ENCODE peak calls at places on chromosomes 1 and 21, in seven cellular contexts. One of them, this sample, is unnamed.

GRCh38 chr1:176595217-176595616 is 132.2 kb downstream of the PAPPA2 start:
- DNase-seq in heart left ventricle: no peak
- DNase-seq in dorsolateral prefrontal cortex: no peak
- DNase-seq in Jurkat, Clone E6-1: no peak
- DNase-seq in IMR-90: no peak
- DNase-seq in kidney epithelial cell: no peak
- DNase-seq in NB4: no peak
- DNase-seq in this sample: no peak

GRCh38 chr1:169236143-169236542 is 129.7 kb downstream of the ATP1B1 start:
- DNase-seq in heart left ventricle: peak; percentile 10
- DNase-seq in dorsolateral prefrontal cortex: no peak
- DNase-seq in Jurkat, Clone E6-1: no peak
- DNase-seq in IMR-90: peak; percentile 20
- DNase-seq in kidney epithelial cell: no peak
- DNase-seq in NB4: no peak
- DNase-seq in this sample: no peak

GRCh38 chr21:42666023-42666747 is 12.8 kb downstream of the PDE9A start:
- DNase-seq in heart left ventricle: no peak
- DNase-seq in dorsolateral prefrontal cortex: no peak
- DNase-seq in Jurkat, Clone E6-1: no peak
- DNase-seq in IMR-90: no peak
- DNase-seq in kidney epithelial cell: no peak
- DNase-seq in NB4: no peak
- DNase-seq in this sample: no peak

GRCh38 chr1:12316331-12316730 is 86.5 kb downstream of the VPS13D start:
- DNase-seq in heart left ventricle: no peak
- DNase-seq in dorsolateral prefrontal cortex: no peak
- DNase-seq in Jurkat, Clone E6-1: no peak
- DNase-seq in IMR-90: peak; percentile 23
- DNase-seq in kidney epithelial cell: no peak
- DNase-seq in NB4: no peak
- DNase-seq in this sample: no peak

GRCh38 chr1:204074274-204075115 is 1.6 kb downstream of the SOX13 start:
- DNase-seq in heart left ventricle: peak; percentile 84
- DNase-seq in dorsolateral prefrontal cortex: peak; percentile 53
- DNase-seq in Jurkat, Clone E6-1: no peak
- DNase-seq in IMR-90: peak; percentile 52
- DNase-seq in kidney epithelial cell: no peak
- DNase-seq in NB4: no peak
- DNase-seq in this sample: peak; percentile 88

GRCh38 chr1:169722784-169723183 is 11.1 kb downstream of the SELE start:
- DNase-seq in heart left ventricle: no peak
- DNase-seq in dorsolateral prefrontal cortex: no peak
- DNase-seq in Jurkat, Clone E6-1: no peak
- DNase-seq in IMR-90: no peak
- DNase-seq in kidney epithelial cell: no peak
- DNase-seq in NB4: no peak
- DNase-seq in this sample: no peak

GRCh38 chr1:25018110-25018470 is 88.0 kb upstream of the RUNX3 start:
- DNase-seq in heart left ventricle: no peak
- DNase-seq in dorsolateral prefrontal cortex: no peak
- DNase-seq in Jurkat, Clone E6-1: no peak
- DNase-seq in IMR-90: no peak
- DNase-seq in kidney epithelial cell: no peak
- DNase-seq in NB4: no peak
- DNase-seq in this sample: no peak

GRCh38 chr1:54571803-54572202 is 23.8 kb downstream of the ACOT11 start:
- DNase-seq in heart left ventricle: no peak
- DNase-seq in dorsolateral prefrontal cortex: no peak
- DNase-seq in Jurkat, Clone E6-1: no peak
- DNase-seq in IMR-90: no peak
- DNase-seq in kidney epithelial cell: no peak
- DNase-seq in NB4: peak; percentile 92
- DNase-seq in this sample: no peak

GRCh38 chr1:200034821-200035396 is 7.4 kb downstream of the NR5A2 start:
- DNase-seq in heart left ventricle: no peak
- DNase-seq in dorsolateral prefrontal cortex: no peak
- DNase-seq in Jurkat, Clone E6-1: no peak
- DNase-seq in IMR-90: peak; percentile 31
- DNase-seq in kidney epithelial cell: no peak
- DNase-seq in NB4: no peak
- DNase-seq in this sample: peak; percentile 39

GRCh38 chr1:59243544-59243943 is 53.4 kb upstream of the FGGY start:
- DNase-seq in heart left ventricle: no peak
- DNase-seq in dorsolateral prefrontal cortex: no peak
- DNase-seq in Jurkat, Clone E6-1: no peak
- DNase-seq in IMR-90: no peak
- DNase-seq in kidney epithelial cell: no peak
- DNase-seq in NB4: no peak
- DNase-seq in this sample: no peak

GRCh38 chr1:180936110-180937011 is 23.7 kb downstream of the KIAA1614 start:
- DNase-seq in heart left ventricle: no peak
- DNase-seq in dorsolateral prefrontal cortex: no peak
- DNase-seq in Jurkat, Clone E6-1: no peak
- DNase-seq in IMR-90: no peak
- DNase-seq in kidney epithelial cell: no peak
- DNase-seq in NB4: no peak
- DNase-seq in this sample: no peak

GRCh38 chr1:25796807-25797458 is 3.1 kb upstream of the SELENON start:
- DNase-seq in heart left ventricle: peak; percentile 82
- DNase-seq in dorsolateral prefrontal cortex: peak; percentile 73
- DNase-seq in Jurkat, Clone E6-1: peak; percentile 78
- DNase-seq in IMR-90: peak; percentile 77
- DNase-seq in kidney epithelial cell: no peak
- DNase-seq in NB4: peak; percentile 81
- DNase-seq in this sample: peak; percentile 82

GRCh38 chr21:40231979-40232378 is 364.7 kb downstream of the PCP4 start:
- DNase-seq in heart left ventricle: no peak
- DNase-seq in dorsolateral prefrontal cortex: no peak
- DNase-seq in Jurkat, Clone E6-1: no peak
- DNase-seq in IMR-90: no peak
- DNase-seq in kidney epithelial cell: no peak
- DNase-seq in NB4: no peak
- DNase-seq in this sample: no peak

GRCh38 chr1:164671597-164672327 is 112.8 kb downstream of the PBX1 start:
- DNase-seq in heart left ventricle: no peak
- DNase-seq in dorsolateral prefrontal cortex: no peak
- DNase-seq in Jurkat, Clone E6-1: no peak
- DNase-seq in IMR-90: peak; percentile 50
- DNase-seq in kidney epithelial cell: no peak
- DNase-seq in NB4: no peak
- DNase-seq in this sample: no peak

GRCh38 chr21:42503711-42504110 is 7.7 kb upstream of the RSPH1 start:
- DNase-seq in heart left ventricle: no peak
- DNase-seq in dorsolateral prefrontal cortex: no peak
- DNase-seq in Jurkat, Clone E6-1: no peak
- DNase-seq in IMR-90: no peak
- DNase-seq in kidney epithelial cell: no peak
- DNase-seq in NB4: peak; percentile 74
- DNase-seq in this sample: no peak

GRCh38 chr1:202112864-202113689 is 9.6 kb upstream of the GPR37L1 start:
- DNase-seq in heart left ventricle: peak; percentile 61
- DNase-seq in dorsolateral prefrontal cortex: no peak
- DNase-seq in Jurkat, Clone E6-1: no peak
- DNase-seq in IMR-90: peak; percentile 11
- DNase-seq in kidney epithelial cell: no peak
- DNase-seq in NB4: no peak
- DNase-seq in this sample: no peak

GRCh38 chr1:245060684-245061374 is 94.0 kb upstream of the KIF26B start:
- DNase-seq in heart left ventricle: no peak
- DNase-seq in dorsolateral prefrontal cortex: no peak
- DNase-seq in Jurkat, Clone E6-1: no peak
- DNase-seq in IMR-90: peak; percentile 38
- DNase-seq in kidney epithelial cell: no peak
- DNase-seq in NB4: no peak
- DNase-seq in this sample: peak; percentile 90

GRCh38 chr1:47227370-47228232 is 4.4 kb downstream of the TAL1 start:
- DNase-seq in heart left ventricle: no peak
- DNase-seq in dorsolateral prefrontal cortex: no peak
- DNase-seq in Jurkat, Clone E6-1: no peak
- DNase-seq in IMR-90: no peak
- DNase-seq in kidney epithelial cell: no peak
- DNase-seq in NB4: no peak
- DNase-seq in this sample: no peak

GRCh38 chr1:15192916-15193550 is 39.5 kb downstream of the TMEM51 start:
- DNase-seq in heart left ventricle: no peak
- DNase-seq in dorsolateral prefrontal cortex: no peak
- DNase-seq in Jurkat, Clone E6-1: no peak
- DNase-seq in IMR-90: no peak
- DNase-seq in kidney epithelial cell: no peak
- DNase-seq in NB4: no peak
- DNase-seq in this sample: no peak

DNA sequence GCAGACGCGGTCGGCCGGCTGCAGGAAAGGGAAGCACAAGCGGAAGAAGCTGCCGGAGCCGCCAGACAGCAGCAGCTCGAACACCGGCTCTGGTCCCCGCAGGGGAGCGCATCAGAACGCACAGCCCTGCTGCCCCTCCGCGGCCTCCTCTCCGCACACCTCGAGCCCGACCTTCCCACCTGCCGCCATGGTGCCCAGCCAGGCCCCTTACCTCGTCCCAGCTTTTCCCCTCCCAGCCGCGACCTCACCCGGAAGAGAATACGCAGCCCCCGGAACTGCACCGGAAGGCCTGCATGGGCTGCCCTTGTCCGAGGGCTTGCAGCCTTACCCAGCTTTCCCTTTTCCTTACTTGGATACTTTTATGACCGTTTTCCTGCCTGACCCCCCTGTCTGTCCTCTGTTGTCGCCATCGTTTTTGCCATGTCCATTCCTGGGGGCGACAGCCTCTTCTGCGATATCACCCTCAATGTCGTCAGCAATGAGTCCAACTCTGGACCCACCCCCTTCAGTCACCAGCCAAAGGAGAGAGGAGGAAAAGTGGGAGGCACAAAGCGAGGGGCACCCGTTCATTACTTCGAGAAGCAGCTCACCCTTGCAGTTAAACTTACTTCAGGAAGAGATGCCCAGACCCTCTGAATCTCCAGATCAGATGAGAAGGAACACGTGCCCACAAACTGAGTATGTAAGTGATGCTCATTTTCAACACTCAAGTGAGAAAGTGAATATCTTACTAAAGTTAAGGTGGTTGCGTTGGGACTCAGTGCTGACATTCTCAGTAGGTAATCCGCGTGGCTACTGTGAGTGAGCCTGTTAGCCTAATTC is 25.5 kb downstream of the UTS2 start:
- DNase-seq in heart left ventricle: peak; percentile 28
- DNase-seq in dorsolateral prefrontal cortex: no peak
- DNase-seq in Jurkat, Clone E6-1: no peak
- DNase-seq in IMR-90: no peak
- DNase-seq in kidney epithelial cell: no peak
- DNase-seq in NB4: peak; percentile 70
- DNase-seq in this sample: no peak
- H3K4me3 ChIP-seq in heart left ventricle: peak overlapping the region; percentile 49
- H3K4me3 ChIP-seq in dorsolateral prefrontal cortex: no peak overlapping the region
- H3K4me3 ChIP-seq in Jurkat, Clone E6-1: no peak overlapping the region
- H3K4me3 ChIP-seq in IMR-90: peak overlapping the region; percentile 27
- H3K4me3 ChIP-seq in kidney epithelial cell: no peak overlapping the region
- H3K4me3 ChIP-seq in NB4: peak overlapping the region; percentile 86
- H3K4me3 ChIP-seq in this sample: no peak overlapping the region

DNA sequence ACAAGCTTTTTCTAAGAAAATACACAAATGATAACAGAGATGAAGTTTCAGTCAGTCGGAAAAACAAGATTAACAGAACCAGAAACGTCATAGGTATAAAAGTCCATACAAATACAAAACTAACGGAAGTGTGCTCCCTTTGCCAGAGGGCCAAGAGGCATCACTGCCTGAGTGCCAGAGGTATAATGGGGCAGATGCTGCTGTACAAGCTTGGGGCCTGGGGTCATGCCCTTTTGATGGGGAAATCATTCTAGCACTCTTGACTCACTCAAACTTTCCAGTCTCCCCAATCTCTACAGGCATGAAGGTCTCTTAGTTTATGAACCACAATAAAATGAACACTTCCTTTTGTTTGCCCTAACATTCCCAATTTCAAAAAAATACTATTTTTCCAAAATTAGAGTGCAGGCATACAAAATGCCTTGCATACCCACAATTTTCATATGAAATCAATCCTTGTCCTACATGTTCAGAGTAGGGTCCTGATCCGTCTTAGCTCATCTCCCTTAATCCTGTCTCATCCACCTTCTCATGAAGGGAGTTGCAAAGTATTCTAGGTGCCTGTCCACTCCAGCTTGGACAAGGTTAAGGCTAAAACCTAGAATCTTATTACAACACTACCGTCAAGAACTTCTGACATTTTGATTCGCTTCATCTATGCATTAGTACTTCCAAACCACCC is 1.5 kb downstream of the RPL22 start:
- DNase-seq in heart left ventricle: no peak
- DNase-seq in dorsolateral prefrontal cortex: no peak
- DNase-seq in Jurkat, Clone E6-1: no peak
- DNase-seq in IMR-90: no peak
- DNase-seq in kidney epithelial cell: no peak
- DNase-seq in NB4: peak; percentile 47
- DNase-seq in this sample: no peak
- H3K4me3 ChIP-seq in heart left ventricle: peak overlapping the region; percentile 87
- H3K4me3 ChIP-seq in dorsolateral prefrontal cortex: peak overlapping the region; percentile 94
- H3K4me3 ChIP-seq in Jurkat, Clone E6-1: peak overlapping the region; percentile 83
- H3K4me3 ChIP-seq in IMR-90: peak overlapping the region; percentile 70
- H3K4me3 ChIP-seq in kidney epithelial cell: peak overlapping the region; percentile 97
- H3K4me3 ChIP-seq in NB4: peak overlapping the region; percentile 100
- H3K4me3 ChIP-seq in this sample: peak overlapping the region; percentile 99

GRCh38 chr21:44911384-44912157 is 9.1 kb downstream of the ITGB2 start:
- DNase-seq in heart left ventricle: peak; percentile 69
- DNase-seq in dorsolateral prefrontal cortex: peak; percentile 45
- DNase-seq in Jurkat, Clone E6-1: peak; percentile 82
- DNase-seq in IMR-90: no peak
- DNase-seq in kidney epithelial cell: no peak
- DNase-seq in NB4: no peak
- DNase-seq in this sample: no peak
- H3K4me3 ChIP-seq in heart left ventricle: no peak overlapping the region
- H3K4me3 ChIP-seq in dorsolateral prefrontal cortex: no peak overlapping the region
- H3K4me3 ChIP-seq in Jurkat, Clone E6-1: peak overlapping the region; percentile 37
- H3K4me3 ChIP-seq in IMR-90: no peak overlapping the region
- H3K4me3 ChIP-seq in kidney epithelial cell: no peak overlapping the region
- H3K4me3 ChIP-seq in NB4: no peak overlapping the region
- H3K4me3 ChIP-seq in this sample: no peak overlapping the region

GRCh38 chr1:159307338-159307737 is 5.2 kb downstream of the FCER1A start:
- DNase-seq in heart left ventricle: no peak
- DNase-seq in dorsolateral prefrontal cortex: no peak
- DNase-seq in Jurkat, Clone E6-1: no peak
- DNase-seq in IMR-90: no peak
- DNase-seq in kidney epithelial cell: no peak
- DNase-seq in NB4: no peak
- DNase-seq in this sample: no peak
- H3K4me3 ChIP-seq in heart left ventricle: no peak overlapping the region
- H3K4me3 ChIP-seq in dorsolateral prefrontal cortex: no peak overlapping the region
- H3K4me3 ChIP-seq in Jurkat, Clone E6-1: no peak overlapping the region
- H3K4me3 ChIP-seq in IMR-90: no peak overlapping the region
- H3K4me3 ChIP-seq in kidney epithelial cell: no peak overlapping the region
- H3K4me3 ChIP-seq in NB4: no peak overlapping the region
- H3K4me3 ChIP-seq in this sample: no peak overlapping the region

GRCh38 chr1:23421343-23421742 is 3.2 kb downstream of the TCEA3 start:
- DNase-seq in heart left ventricle: no peak
- DNase-seq in dorsolateral prefrontal cortex: no peak
- DNase-seq in Jurkat, Clone E6-1: no peak
- DNase-seq in IMR-90: no peak
- DNase-seq in kidney epithelial cell: no peak
- DNase-seq in NB4: no peak
- DNase-seq in this sample: no peak
- H3K4me3 ChIP-seq in heart left ventricle: no peak overlapping the region
- H3K4me3 ChIP-seq in dorsolateral prefrontal cortex: no peak overlapping the region
- H3K4me3 ChIP-seq in Jurkat, Clone E6-1: no peak overlapping the region
- H3K4me3 ChIP-seq in IMR-90: no peak overlapping the region
- H3K4me3 ChIP-seq in kidney epithelial cell: no peak overlapping the region
- H3K4me3 ChIP-seq in NB4: no peak overlapping the region
- H3K4me3 ChIP-seq in this sample: no peak overlapping the region

This sample was measured in cardiac muscle cell.